ENCODE peak calls at places on chromosome 15, in seven cellular contexts. H is K562, C is HCT116, S is SK-N-SH, J is HepG2, Y is H1, D is GM12878. U is an unnamed sample.

GRCh38 chr15:66369773-66370651 is 13.5 kb upstream of the TIPIN start:
- DNase-seq in D (peak; percentile 68), S (no peak), C (no peak), J (no peak), H (peak; percentile 27), Y (no peak), U (no peak)

GRCh38 chr15:101090460-101090853 is 161.4 kb downstream of the CHSY1 start:
- DNase-seq in C (no peak), D (no peak), Y (no peak), H (no peak), J (no peak), S (no peak), U (no peak)

GRCh38 chr15:98666441-98666840 is 18.1 kb downstream of the IGF1R start:
- DNase-seq in S (no peak), D (no peak), H (no peak), C (no peak), J (no peak), Y (no peak), U (no peak)

GRCh38 chr15:43828061-43828657 is 1.4 kb downstream of the WDR76 start:
- DNase-seq in C (no peak), S (peak; percentile 23), H (no peak), D (no peak), Y (no peak), J (no peak), U (no peak)

GRCh38 chr15:74121858-74122257 is 8.5 kb upstream of the ISLR2 start:
- DNase-seq in J (no peak), S (no peak), D (no peak), H (no peak), C (no peak), Y (no peak), U (no peak)

GRCh38 chr15:57477736-57478522 is 101.6 kb downstream of the CGNL1 start:
- DNase-seq in S (no peak), D (peak; percentile 45), H (no peak), Y (no peak), J (peak; percentile 97), C (no peak), U (peak; percentile 25)

GRCh38 chr15:95226835-95227234 is 995.5 kb downstream of the MCTP2 start:
- DNase-seq in D (no peak), Y (no peak), C (no peak), H (no peak), J (no peak), S (no peak), U (no peak)

GRCh38 chr15:51888593-51889195 is 59.2 kb downstream of the TMOD3 start:
- DNase-seq in C (no peak), H (peak; percentile 44), Y (no peak), S (peak; percentile 57), D (no peak), J (no peak), U (no peak)

GRCh38 chr15:63462053-63462452 is 42.3 kb upstream of the USP3 start:
- DNase-seq in D (no peak), C (no peak), S (no peak), J (no peak), H (no peak), Y (no peak), U (no peak)

GRCh38 chr15:52735231-52736089 is 54.7 kb downstream of the ONECUT1 start:
- DNase-seq in C (peak; percentile 78), Y (peak; percentile 25), D (peak; percentile 64), H (peak; percentile 73), J (peak; percentile 73), S (peak; percentile 71), U (peak; percentile 58)

GRCh38 chr15:67839358-67839928 is 402 bp downstream of the RNU6-1 start:
- DNase-seq in Y (no peak), D (no peak), C (peak; percentile 34), S (peak; percentile 76), J (peak; percentile 40), H (peak; percentile 71), U (no peak)

GRCh38 chr15:78065284-78065872 is 12.1 kb downstream of the TBC1D2B start:
- DNase-seq in C (no peak), D (no peak), Y (no peak), S (no peak), J (peak; percentile 99), H (no peak), U (no peak)

GRCh38 chr15:101841656-101842055 is 29.7 kb downstream of the OR4F15 start:
- DNase-seq in D (no peak), Y (no peak), C (no peak), S (no peak), H (no peak), J (no peak), U (no peak)

GRCh38 chr15:84813435-84813834 is 3.7 kb upstream of the ALPK3 start:
- DNase-seq in H (no peak), S (no peak), C (no peak), J (no peak), Y (no peak), D (no peak), U (no peak)

GRCh38 chr15:41981373-41982132 is 9.2 kb upstream of the EHD4 start:
- DNase-seq in C (no peak), J (no peak), H (peak; percentile 48), D (no peak), S (no peak), Y (no peak), U (no peak)

GRCh38 chr15:56984681-56985515 is 66.5 kb downstream of the TCF12 start:
- DNase-seq in C (no peak), J (no peak), S (no peak), Y (no peak), H (no peak), D (no peak), U (no peak)

GRCh38 chr15:57003418-57003817 is 85.0 kb downstream of the TCF12 start:
- DNase-seq in J (no peak), H (no peak), S (no peak), D (no peak), C (no peak), Y (no peak), U (no peak)

GRCh38 chr15:56032366-56032765 is 39.0 kb upstream of the NEDD4 start:
- DNase-seq in S (no peak), H (no peak), Y (no peak), C (no peak), J (peak; percentile 32), D (no peak), U (no peak)

GRCh38 chr15:41990691-41991090 is 18.3 kb upstream of the EHD4 start:
- DNase-seq in D (no peak), Y (no peak), J (no peak), H (no peak), C (no peak), S (no peak), U (no peak)

GRCh38 chr15:88702983-88703382 is 64.2 kb downstream of the ISG20 start:
- DNase-seq in C (no peak), S (no peak), D (no peak), Y (no peak), H (no peak), J (no peak), U (no peak)

GRCh38 chr15:74866090-74866489 is 7.1 kb downstream of the SCAMP2 start:
- DNase-seq in J (no peak), C (no peak), H (no peak), D (no peak), S (no peak), Y (no peak), U (no peak)

GRCh38 chr15:100890850-100891249 is 11.2 kb downstream of the ALDH1A3 start:
- DNase-seq in H (no peak), Y (no peak), C (no peak), J (no peak), D (no peak), S (no peak), U (no peak)

GRCh38 chr15:44775923-44776322 is 39.6 kb downstream of the TRIM69 start:
- DNase-seq in Y (no peak), C (no peak), D (no peak), J (no peak), H (no peak), S (peak; percentile 71), U (no peak)

GRCh38 chr15:96947830-96948229 is 617.3 kb downstream of the NR2F2 start:
- DNase-seq in C (no peak), J (no peak), H (no peak), D (no peak), Y (no peak), S (peak; percentile 10), U (peak; percentile 63)

GRCh38 chr15:41806291-41807181 is 21.4 kb upstream of the JMJD7 start:
- DNase-seq in C (peak; percentile 24), S (no peak), H (no peak), J (peak; percentile 34), D (no peak), Y (no peak), U (no peak)

DNA sequence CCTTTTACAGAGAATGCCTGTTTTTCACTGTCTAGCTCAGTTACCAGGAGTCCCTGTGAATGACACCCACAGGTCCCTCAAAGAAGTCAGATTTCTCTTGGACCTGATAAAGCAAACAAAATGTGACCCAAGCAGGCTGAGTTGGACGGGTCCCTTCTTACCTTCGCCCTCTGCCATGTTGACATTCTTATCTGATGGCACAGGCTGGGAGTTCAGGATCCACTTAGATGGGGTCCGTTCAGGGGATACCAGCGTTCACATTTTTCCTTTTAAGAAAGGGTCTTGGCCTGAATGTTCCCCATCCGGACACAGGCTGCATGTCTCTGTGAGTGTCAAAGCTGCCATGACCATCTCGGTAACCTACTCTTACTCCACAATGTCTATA is 179.0 kb downstream of the THSD4 start:
- DNase-seq in H (no peak), S (no peak), Y (no peak), D (no peak), J (no peak), C (no peak), U (no peak)
- H3K4me1 ChIP-seq in H (no peaks in the 10 kb centered on the region), S (peaks cover 26% of the 10 kb centered on the region), Y (no peaks in the 10 kb centered on the region), D (no peaks in the 10 kb centered on the region), J (no peaks in the 10 kb centered on the region), C (peaks cover 49% of the 10 kb centered on the region), U (no peaks in the 10 kb centered on the region)

GRCh38 chr15:59794229-59794886 is 105.2 kb upstream of the BNIP2 start:
- DNase-seq in Y (no peak), D (no peak), S (no peak), J (no peak), C (no peak), H (no peak), U (no peak)
- TF ChIP-seq YY1 in Y (no peak), D (no peak), S (no peak), J (no peak), C (no peak), H (no peak), U (no peak)

DNA sequence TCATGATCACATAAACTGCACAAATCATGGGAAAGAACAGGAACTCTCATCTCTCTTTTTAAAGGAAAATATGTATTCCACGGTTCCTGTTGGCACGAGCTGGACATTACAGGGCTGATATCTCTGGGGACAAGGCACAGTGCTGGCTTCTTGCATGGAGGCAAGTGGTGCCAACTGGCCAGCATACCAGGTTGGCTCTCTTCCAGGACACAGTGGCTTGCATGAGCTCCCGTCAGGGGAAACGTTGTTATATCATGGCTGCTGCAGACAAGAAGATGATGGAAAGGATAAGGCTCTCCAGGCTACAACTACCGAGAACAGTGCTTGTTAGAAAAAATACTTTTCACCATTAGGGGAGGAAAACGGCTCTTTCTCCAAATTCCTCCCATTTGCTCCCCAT is 283.9 kb downstream of the RORA start:
- DNase-seq in J (no peak), D (no peak), Y (no peak), H (no peak), S (peak; percentile 87), C (no peak), U (no peak)
- H3K4me1 ChIP-seq in J (no peaks in the 10 kb centered on the region), D (no peaks in the 10 kb centered on the region), Y (no peaks in the 10 kb centered on the region), H (no peaks in the 10 kb centered on the region), S (peaks cover 8% of the 10 kb centered on the region), C (no peaks in the 10 kb centered on the region), U (no peaks in the 10 kb centered on the region)

DNA sequence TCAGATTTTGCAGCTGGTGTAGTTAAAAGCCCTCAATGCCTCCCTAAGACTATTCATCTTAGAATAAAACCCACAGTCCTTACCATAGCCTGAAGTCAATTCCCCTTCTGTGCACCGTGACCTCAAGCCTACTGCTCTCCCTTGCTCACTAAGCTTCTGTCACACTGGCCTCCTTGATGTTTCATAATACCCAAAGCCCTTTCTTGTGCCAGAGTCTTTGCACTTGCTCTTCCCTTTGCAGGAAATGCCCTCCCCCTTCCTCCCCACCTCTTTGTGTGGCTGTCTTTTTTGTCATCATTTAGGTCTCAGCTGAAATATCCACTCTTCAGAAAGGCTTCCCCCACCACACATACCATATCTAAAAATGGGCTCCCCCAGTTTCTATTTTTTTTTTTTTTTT is 4.2 kb upstream of the PLEKHO2 start:
- DNase-seq in J (no peak), Y (no peak), D (no peak), H (no peak), C (no peak), S (no peak), U (no peak)
- TF ChIP-seq YY1 in J (no peak), Y (no peak), D (no peak), H (no peak), C (no peak), S (no peak), U (no peak)